ENCODE peak calls at places on chromosomes 11 and 22, in nine cellular contexts. C, B, T, X, N, L, S, O and M are unnamed samples.

GRCh38 chr11:117546431-117547160 is 218.9 kb downstream of the CEP164 start:
- DNase-seq in C (peak; percentile 83), B (peak; percentile 62), T (no peak), X (no peak), N (no peak), L (no peak), S (no peak), O (no peak), M (no peak)

GRCh38 chr11:23278121-23278520 is 417.8 kb upstream of the CCDC179 start:
- DNase-seq in C (no peak), B (no peak), T (peak; percentile 64), X (peak; percentile 58), N (no peak), L (no peak), S (no peak), O (peak; percentile 71), M (no peak)

GRCh38 chr22:36160499-36160942 is at the start of gene APOL3:
- DNase-seq in C (no peak), B (no peak), T (no peak), X (no peak), N (peak; percentile 19), L (no peak), S (no peak), O (peak; percentile 41), M (peak; percentile 34)

GRCh38 chr11:73215191-73216134 is 2.6 kb upstream of the P2RY2 start:
- DNase-seq in C (no peak), B (no peak), T (no peak), X (no peak), N (no peak), L (no peak), S (no peak), O (no peak), M (peak; percentile 45)

GRCh38 chr11:15327786-15328231 is 213.1 kb downstream of the INSC start:
- DNase-seq in C (peak; percentile 61), B (peak; percentile 56), T (peak; percentile 5), X (peak; percentile 2), N (peak; percentile 38), L (peak; percentile 68), S (no peak), O (peak; percentile 52), M (no peak)

GRCh38 chr11:124113890-124114289 is 1.4 kb upstream of the VWA5A start:
- DNase-seq in C (no peak), B (no peak), T (peak; percentile 70), X (no peak), N (no peak), L (no peak), S (no peak), O (peak; percentile 51), M (no peak)

GRCh38 chr11:116558504-116559252 is 214.1 kb downstream of the BUD13 start:
- DNase-seq in C (no peak), B (no peak), T (no peak), X (peak; percentile 56), N (no peak), L (no peak), S (no peak), O (no peak), M (no peak)

GRCh38 chr22:37484115-37485005 is 1.8 kb downstream of the MFNG start:
- DNase-seq in C (no peak), B (no peak), T (no peak), X (no peak), N (no peak), L (no peak), S (peak; percentile 86), O (no peak), M (peak; percentile 71)

GRCh38 chr11:113435190-113435968 is 39.8 kb downstream of the DRD2 start:
- DNase-seq in C (no peak), B (no peak), T (no peak), X (no peak), N (no peak), L (no peak), S (no peak), O (no peak), M (no peak)

GRCh38 chr22:25013634-25014033 is 61.1 kb downstream of the KIAA1671 start:
- DNase-seq in C (no peak), B (no peak), T (no peak), X (no peak), N (no peak), L (no peak), S (no peak), O (peak; percentile 54), M (no peak)

GRCh38 chr11:126193038-126193478 is 18.4 kb downstream of the RPUSD4 start:
- DNase-seq in C (no peak), B (no peak), T (no peak), X (no peak), N (no peak), L (no peak), S (no peak), O (no peak), M (no peak)